ENCODE peak calls at places on chromosomes 5 and 9, in five cellular contexts. E is HCT116, C is H1, Z is SK-N-SH, X is GM12878. F is an unnamed sample.

GRCh38 chr5:17365756-17366155 is 132.3 kb upstream of the TAF11L2 start:
- DNase-seq in X (no peak), C (no peak), Z (no peak), E (no peak), F (no peak)

GRCh38 chr9:91187965-91188344 is 173.8 kb downstream of the AUH start:
- DNase-seq in E (no peak), C (no peak), X (no peak), Z (no peak), F (no peak)

GRCh38 chr9:91127653-91128052 is 234.1 kb downstream of the AUH start:
- DNase-seq in X (no peak), E (no peak), Z (no peak), C (no peak), F (no peak)

GRCh38 chr5:115855959-115856358 is 14.2 kb downstream of the AP3S1 start:
- DNase-seq in E (no peak), C (no peak), Z (no peak), X (no peak), F (no peak)

GRCh38 chr5:135997936-135998335 is 30.9 kb upstream of the TGFBI start:
- DNase-seq in Z (no peak), X (no peak), E (no peak), C (no peak), F (no peak)

GRCh38 chr5:91160751-91161285 is 222.3 kb downstream of the ARRDC3 start:
- DNase-seq in Z (no peak), E (no peak), X (no peak), C (no peak), F (no peak)

GRCh38 chr9:85914108-85914507 is 26.8 kb upstream of the NAA35 start:
- DNase-seq in E (no peak), X (no peak), Z (no peak), C (no peak), F (no peak)

GRCh38 chr5:101679816-101680215 is 616.3 kb downstream of the SLCO4C1 start:
- DNase-seq in X (no peak), C (no peak), Z (no peak), E (no peak), F (no peak)

GRCh38 chr5:7884491-7885273 is 15.7 kb downstream of the MTRR start:
- DNase-seq in E (no peak), C (no peak), X (no peak), Z (no peak), F (no peak)

GRCh38 chr5:92207156-92207555 is 824.0 kb upstream of the ARRDC3 start:
- DNase-seq in X (no peak), Z (no peak), C (no peak), E (no peak), F (no peak)

GRCh38 chr9:33105939-33106338 is 29.5 kb upstream of the SMU1 start:
- DNase-seq in E (no peak), C (no peak), Z (no peak), X (no peak), F (no peak)

GRCh38 chr5:141186897-141187512 is at the start of gene PCDHB9:
- DNase-seq in X (no peak), C (no peak), E (peak), Z (peak), F (peak)

GRCh38 chr5:171630047-171630669 is 155.5 kb upstream of the SMIM23 start:
- DNase-seq in C (no peak), E (peak), X (no peak), Z (peak), F (no peak)

GRCh38 chr5:173778152-173778782 is 109.9 kb upstream of the CPEB4 start:
- DNase-seq in Z (no peak), E (no peak), X (no peak), C (no peak), F (no peak)

GRCh38 chr9:35487066-35487465 is 2.8 kb upstream of the RUSC2 start:
- DNase-seq in C (no peak), Z (no peak), X (no peak), E (no peak), F (no peak)

GRCh38 chr9:134863941-134864820 is 16.4 kb upstream of the FCN2 start:
- DNase-seq in E (no peak), C (no peak), X (no peak), Z (no peak), F (no peak)

GRCh38 chr5:168404366-168404765 is 81.9 kb upstream of the RARS1 start:
- DNase-seq in Z (no peak), C (no peak), X (no peak), E (no peak), F (no peak)

GRCh38 chr5:102664946-102665345 is 90.2 kb upstream of the PAM start:
- DNase-seq in E (no peak), X (no peak), C (no peak), Z (no peak), F (no peak)

GRCh38 chr5:159782197-159782994 is 133.9 kb upstream of the ADRA1B start:
- DNase-seq in Z (no peak), X (no peak), C (no peak), E (no peak), F (no peak)

GRCh38 chr9:98783518-98784226 is 12.7 kb downstream of the ANKS6 start:
- DNase-seq in X (no peak), E (no peak), Z (no peak), C (no peak), F (no peak)

GRCh38 chr9:95316794-95317118 is 753 bp downstream of the FANCC start:
- DNase-seq in C (peak), Z (peak), E (peak), X (no peak), F (peak)

GRCh38 chr9:74412236-74412979 is 84.7 kb upstream of the RORB start:
- DNase-seq in C (no peak), X (no peak), E (no peak), Z (no peak), F (no peak)

GRCh38 chr9:78369644-78370219 is 72.8 kb downstream of the PSAT1 start:
- DNase-seq in X (no peak), Z (peak), C (peak), E (peak), F (peak)

GRCh38 chr5:138784590-138784989 is 31.4 kb downstream of the CTNNA1 start:
- DNase-seq in E (no peak), C (no peak), X (no peak), Z (no peak), F (no peak)

GRCh38 chr5:88829053-88829452 is 53.9 kb downstream of the MEF2C start:
- DNase-seq in X (no peak), Z (no peak), E (no peak), C (no peak), F (no peak)

GRCh38 chr5:67773439-67773988 is 442.0 kb upstream of the PIK3R1 start:
- DNase-seq in X (no peak), Z (no peak), C (no peak), E (peak), F (no peak)
- TF ChIP-seq YY1 in X (no peak), Z (no peak), C (no peak), E (no peak), F (no peak)

DNA sequence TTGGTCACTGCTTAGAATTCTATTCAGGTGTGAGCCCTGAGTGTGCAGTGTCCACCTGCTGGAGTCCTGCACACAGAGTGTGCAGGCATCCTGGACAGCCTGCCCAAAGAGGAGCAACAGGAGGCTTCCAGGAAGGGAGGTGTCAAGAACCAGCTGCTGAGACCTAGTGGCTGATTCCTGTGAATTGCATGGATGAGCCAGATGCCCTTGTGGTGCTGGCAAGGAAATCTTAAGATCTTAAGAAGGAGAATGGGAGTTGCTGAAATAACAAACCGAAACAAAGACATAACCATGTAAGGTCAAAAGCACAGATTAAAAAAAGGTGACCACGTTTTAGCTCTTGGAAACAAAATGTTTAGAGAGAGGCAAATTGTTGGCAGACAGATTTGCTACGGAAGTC is 29.3 kb upstream of the RPS23 start:
- DNase-seq in E (no peak), X (no peak), Z (no peak), C (no peak), F (no peak)
- TF ChIP-seq YY1 in E (no peak), X (no peak), Z (no peak), C (no peak), F (no peak)

DNA sequence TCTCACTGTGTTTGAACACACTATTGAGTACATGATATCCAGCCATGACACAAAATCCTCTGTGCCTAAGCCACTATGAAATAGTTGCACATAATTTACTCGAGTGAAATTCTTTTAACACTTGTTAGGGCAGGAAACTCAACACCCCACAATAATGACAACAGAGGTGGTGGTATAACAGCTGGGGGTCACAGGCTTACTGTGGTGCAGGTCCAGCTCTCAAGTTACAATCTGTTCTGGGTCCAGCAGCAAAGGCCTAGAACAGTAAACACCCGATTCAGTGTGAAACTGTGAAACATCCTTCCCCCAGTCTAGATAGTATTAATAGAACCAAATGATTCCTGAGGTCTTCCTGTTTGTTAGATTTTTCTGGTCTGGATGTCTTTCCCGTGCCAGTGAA is 102.9 kb upstream of the APC start:
- DNase-seq in Z (no peak), X (no peak), C (no peak), E (no peak), F (no peak)
- TF ChIP-seq YY1 in Z (no peak), X (no peak), C (no peak), E (no peak), F (no peak)

GRCh38 chr5:537098-537497 is 12.8 kb upstream of the SLC9A3 start:
- DNase-seq in X (no peak), E (no peak), Z (no peak), C (no peak), F (no peak)

GRCh38 chr5:538271-538771 is 14.1 kb upstream of the SLC9A3 start:
- DNase-seq in E (no peak), C (no peak), Z (no peak), X (no peak), F (no peak)

GRCh38 chr5:535781-536698 is 11.8 kb upstream of the SLC9A3 start:
- DNase-seq in C (no peak), E (no peak), Z (no peak), X (no peak), F (no peak)

GRCh38 chr5:538801-539468 is 14.7 kb upstream of the SLC9A3 start:
- DNase-seq in C (no peak), Z (no peak), E (no peak), X (no peak), F (no peak)

DNA sequence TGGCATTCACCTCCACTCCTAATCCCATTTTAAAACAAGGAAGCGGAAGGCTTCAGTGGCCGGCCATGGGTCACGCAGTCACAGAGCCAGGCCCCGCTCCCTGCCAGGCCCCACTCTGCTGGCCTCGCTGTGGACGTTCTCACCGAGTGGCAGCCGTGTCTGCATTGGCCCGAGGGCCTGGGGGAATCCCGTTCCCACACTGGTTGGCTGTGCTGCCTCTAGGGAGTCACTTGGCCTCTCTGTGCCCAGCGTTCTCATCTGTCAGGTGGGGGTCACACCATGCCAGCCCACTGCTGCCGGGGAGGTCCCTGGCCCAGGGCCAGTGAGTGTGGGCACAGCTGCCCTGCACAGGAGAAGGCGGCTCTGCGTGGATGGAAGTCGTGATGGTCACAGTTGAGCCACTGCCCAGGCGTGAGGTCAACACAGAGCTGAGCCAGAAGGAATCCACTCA is 13.4 kb upstream of the SLC9A3 start:
- DNase-seq in C (no peak), E (no peak), X (no peak), Z (no peak), F (no peak)
- TF ChIP-seq YY1 in C (no peak), E (no peak), X (no peak), Z (no peak), F (no peak)

GRCh38 chr9:922731-923130 is 53.7 kb upstream of the DMRT3 start:
- DNase-seq in E (no peak), X (no peak), Z (no peak), C (no peak), F (no peak)

GRCh38 chr9:933356-933755 is 43.1 kb upstream of the DMRT3 start:
- DNase-seq in E (no peak), Z (no peak), X (no peak), C (no peak), F (no peak)

GRCh38 chr9:926976-927375 is 49.5 kb upstream of the DMRT3 start:
- DNase-seq in C (no peak), Z (no peak), X (no peak), E (no peak), F (no peak)

GRCh38 chr9:929719-930118 is 46.7 kb upstream of the DMRT3 start:
- DNase-seq in C (no peak), Z (no peak), E (no peak), X (no peak), F (no peak)

GRCh38 chr9:928363-929042 is 48.0 kb upstream of the DMRT3 start:
- DNase-seq in E (peak), X (no peak), Z (peak), C (peak), F (peak)
- TF ChIP-seq YY1 in E (no peak), X (no peak), Z (no peak), C (no peak), F (no peak)

F was measured in NT2/D1.